ENCODE peak calls at places on chromosome 1, in five cellular contexts. H is mesenchymal stem cell, N is IMR-90, T is tibial artery, Y is coronary artery. D is an unnamed sample.

GRCh38 chr1:77513839-77514763 is 168.4 kb downstream of the ZZZ3 start:
- DNase-seq in H (peak; percentile 69), N (peak; percentile 86), T (no peak), Y (no peak), D (no peak)

GRCh38 chr1:3174487-3175247 is 105.7 kb downstream of the PRDM16 start:
- DNase-seq in H (no peak), N (no peak), T (peak; percentile 87), Y (peak; percentile 94), D (no peak)

GRCh38 chr1:159831696-159832225 is 5.1 kb downstream of the SLAMF8 start:
- DNase-seq in H (no peak), N (no peak), T (no peak), Y (no peak), D (no peak)

GRCh38 chr1:114154146-114154962 is 685 bp upstream of the SYT6 start:
- DNase-seq in H (peak; percentile 14), N (no peak), T (no peak), Y (no peak), D (no peak)

GRCh38 chr1:3290915-3291314 is 163.6 kb upstream of the ARHGEF16 start:
- DNase-seq in H (no peak), N (no peak), T (no peak), Y (no peak), D (no peak)

GRCh38 chr1:58515794-58516401 is 30.6 kb downstream of the OMA1 start:
- DNase-seq in H (peak; percentile 82), N (peak; percentile 85), T (peak; percentile 25), Y (no peak), D (no peak)

GRCh38 chr1:43548285-43549271 is 17.9 kb downstream of the PTPRF start:
- DNase-seq in H (peak; percentile 49), N (no peak), T (no peak), Y (no peak), D (no peak)

GRCh38 chr1:161068306-161069200 is 1.1 kb downstream of the ARHGAP30 start:
- DNase-seq in H (no peak), N (no peak), T (peak; percentile 66), Y (no peak), D (no peak)

GRCh38 chr1:165903672-165904071 is 76.3 kb downstream of the UCK2 start:
- DNase-seq in H (peak; percentile 59), N (peak; percentile 80), T (no peak), Y (no peak), D (peak; percentile 89)

GRCh38 chr1:70112838-70113237 is 92.5 kb downstream of the LRRC40 start:
- DNase-seq in H (no peak), N (no peak), T (no peak), Y (no peak), D (no peak)

GRCh38 chr1:97385536-97385935 is 535.3 kb downstream of the DPYD start:
- DNase-seq in H (no peak), N (no peak), T (no peak), Y (no peak), D (no peak)

GRCh38 chr1:67831850-67832513 is 1.3 kb downstream of the GNG12 start:
- DNase-seq in H (peak; percentile 91), N (peak; percentile 81), T (peak; percentile 72), Y (peak; percentile 83), D (peak; percentile 62)

GRCh38 chr1:15354580-15354965 is 55.1 kb upstream of the EFHD2 start:
- DNase-seq in H (peak; percentile 47), N (peak; percentile 78), T (no peak), Y (no peak), D (no peak)

GRCh38 chr1:119181236-119181635 is 40.8 kb upstream of the WARS2 start:
- DNase-seq in H (no peak), N (no peak), T (no peak), Y (no peak), D (no peak)

GRCh38 chr1:48644950-48645605 is 131.6 kb downstream of the BEND5 start:
- DNase-seq in H (no peak), N (no peak), T (no peak), Y (no peak), D (no peak)

GRCh38 chr1:66331641-66332523 is 202.1 kb upstream of the SGIP1 start:
- DNase-seq in H (peak; percentile 88), N (peak; percentile 85), T (peak; percentile 61), Y (peak; percentile 83), D (no peak)

GRCh38 chr1:147242449-147243227 is at the start of gene CHD1L:
- DNase-seq in H (peak; percentile 95), N (peak; percentile 95), T (peak; percentile 95), Y (peak; percentile 96), D (peak; percentile 89)